ENCODE peak calls at places on chromosomes 4 and X, in four cellular contexts. E is stomach, S is cardiac muscle cell, U is MM.1S. Q is an unnamed sample.

GRCh38 chr4:52939739-52940138 is 77.6 kb downstream of the RASL11B start:
- DNase-seq in E (peak), S (no peak), U (no peak), Q (no peak)

GRCh38 chr4:51895816-51896408 is 53.0 kb downstream of the DCUN1D4 start:
- DNase-seq in E (peak), S (peak), U (peak), Q (peak)

GRCh38 chr4:66000500-66001117 is 330.3 kb upstream of the EPHA5 start:
- DNase-seq in E (no peak), S (peak), U (no peak), Q (no peak)

GRCh38 chrX:1906028-1906427 is 291.2 kb downstream of the ASMT start:
- DNase-seq in E (no peak), S (no peak), U (no peak), Q (no peak)

GRCh38 chr4:20723019-20723418 is 22.8 kb downstream of the PACRGL start:
- DNase-seq in E (no peak), S (no peak), U (no peak), Q (no peak)

GRCh38 chr4:65825121-65825520 is 154.8 kb upstream of the EPHA5 start:
- DNase-seq in E (no peak), S (no peak), U (no peak), Q (no peak)

GRCh38 chr4:2412534-2412884 is 5.9 kb downstream of the ZFYVE28 start:
- DNase-seq in E (peak), S (no peak), U (peak), Q (no peak)

GRCh38 chr4:74376888-74377483 is 12.0 kb downstream of the EREG start:
- DNase-seq in E (no peak), S (peak), U (peak), Q (no peak)

GRCh38 chrX:42491145-42491907 is 286.6 kb downstream of the PPP1R2C start:
- DNase-seq in E (no peak), S (no peak), U (no peak), Q (no peak)

GRCh38 chr4:11748169-11748872 is 319.6 kb upstream of the HS3ST1 start:
- DNase-seq in E (no peak), S (no peak), U (no peak), Q (no peak)

GRCh38 chr4:149523039-149523438 is 292.6 kb downstream of the IQCM start:
- DNase-seq in E (no peak), S (no peak), U (no peak), Q (no peak)

GRCh38 chrX:31243804-31244203 is 172.0 kb upstream of the FTHL17 start:
- DNase-seq in E (no peak), S (no peak), U (no peak), Q (no peak)

GRCh38 chrX:129932792-129933321 is 26.9 kb downstream of the UTP14A start:
- DNase-seq in E (no peak), S (no peak), U (no peak), Q (peak)

GRCh38 chr4:1400191-1400805 is 5.9 kb downstream of the NKX1-1 start:
- DNase-seq in E (peak), S (no peak), U (no peak), Q (peak)

GRCh38 chr4:40486534-40486933 is 143.1 kb downstream of the RBM47 start:
- DNase-seq in E (no peak), S (no peak), U (no peak), Q (no peak)

GRCh38 chrX:151515233-151515632 is 48.2 kb upstream of the PASD1 start:
- DNase-seq in E (no peak), S (no peak), U (no peak), Q (no peak)

GRCh38 chr4:109077486-109077885 is 225.0 kb downstream of the COL25A1 start:
- DNase-seq in E (no peak), S (peak), U (no peak), Q (no peak)

GRCh38 chr4:101644516-101644915 is 146.0 kb upstream of the BANK1 start:
- DNase-seq in E (no peak), S (no peak), U (no peak), Q (no peak)

GRCh38 chr4:1540601-1541375 is 134.5 kb upstream of the NKX1-1 start:
- DNase-seq in E (no peak), S (no peak), U (no peak), Q (no peak)

GRCh38 chrX:51614353-51614752 is 4.4 kb downstream of the CENPVL3 start:
- DNase-seq in E (no peak), S (peak), U (peak), Q (no peak)

GRCh38 chrX:16807548-16807947 is 21.3 kb downstream of the TXLNG start:
- DNase-seq in E (no peak), S (peak), U (no peak), Q (no peak)

GRCh38 chr4:3025881-3026280 is 48.5 kb downstream of the HTT-AS start:
- DNase-seq in E (no peak), S (no peak), U (no peak), Q (no peak)

GRCh38 chrX:150504399-150505186 is 63.8 kb upstream of the MTM1 start:
- DNase-seq in E (no peak), S (no peak), U (no peak), Q (no peak)

GRCh38 chr4:111847256-111848108 is 297.8 kb upstream of the FAM241A start:
- DNase-seq in E (no peak), S (no peak), U (no peak), Q (no peak)

GRCh38 chrX:10769165-10769564 is 148.8 kb upstream of the MID1 start:
- DNase-seq in E (no peak), S (peak), U (peak), Q (peak)

GRCh38 chrX:22950278-22951266 is 49.2 kb upstream of the DDX53 start:
- DNase-seq in E (no peak), S (no peak), U (no peak), Q (no peak)

GRCh38 chrX:82813671-82814078 is 694.4 kb upstream of the POU3F4 start:
- DNase-seq in E (no peak), S (no peak), U (no peak), Q (no peak)

GRCh38 chr4:128590773-128591172 is 218.7 kb upstream of the JADE1 start:
- DNase-seq in E (peak), S (peak), U (no peak), Q (no peak)

GRCh38 chr4:149223659-149224058 is 592.0 kb downstream of the IQCM start:
- DNase-seq in E (no peak), S (no peak), U (no peak), Q (no peak)

GRCh38 chr4:73669410-73670183 is 49.4 kb upstream of the RASSF6 start:
- DNase-seq in E (no peak), S (no peak), U (no peak), Q (no peak)

DNA sequence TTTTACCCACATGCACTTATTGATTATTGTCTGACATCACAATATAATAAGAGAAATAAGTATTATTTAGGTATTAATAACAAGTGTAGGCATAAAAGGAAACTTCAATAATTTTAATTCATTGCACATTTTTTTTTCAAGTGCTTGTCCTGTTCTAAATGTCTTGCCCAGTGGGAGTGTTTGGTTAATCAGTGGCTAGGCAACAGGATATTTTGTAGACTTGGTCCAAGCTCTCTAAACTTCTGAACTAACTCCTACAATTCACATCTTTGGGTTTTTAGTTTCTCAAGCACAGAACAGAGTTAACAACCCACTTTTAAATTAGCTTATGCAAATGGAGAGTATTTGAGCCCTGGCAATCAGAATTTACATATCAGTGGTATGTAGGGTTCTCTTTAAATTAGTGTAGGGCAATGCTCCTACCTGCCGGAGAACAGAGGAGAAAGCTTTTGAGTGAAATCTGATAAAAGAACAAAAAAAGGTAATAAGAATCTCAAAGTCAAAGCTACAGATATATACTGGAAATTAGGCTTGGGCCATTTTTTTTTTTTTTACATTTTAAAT is 353.5 kb downstream of the ADGRL3 start:
- DNase-seq in E (no peak), S (no peak), U (no peak), Q (no peak)
- TF ChIP-seq CTCF in E (no peak), S (no peak), U (no peak), Q (no peak)

GRCh38 chr4:142883433-142883832 is 37.3 kb upstream of the INPP4B start:
- DNase-seq in E (no peak), S (peak), U (no peak), Q (no peak)
- TF ChIP-seq CTCF in E (no peak), S (peak), U (peak), Q (peak)

DNA sequence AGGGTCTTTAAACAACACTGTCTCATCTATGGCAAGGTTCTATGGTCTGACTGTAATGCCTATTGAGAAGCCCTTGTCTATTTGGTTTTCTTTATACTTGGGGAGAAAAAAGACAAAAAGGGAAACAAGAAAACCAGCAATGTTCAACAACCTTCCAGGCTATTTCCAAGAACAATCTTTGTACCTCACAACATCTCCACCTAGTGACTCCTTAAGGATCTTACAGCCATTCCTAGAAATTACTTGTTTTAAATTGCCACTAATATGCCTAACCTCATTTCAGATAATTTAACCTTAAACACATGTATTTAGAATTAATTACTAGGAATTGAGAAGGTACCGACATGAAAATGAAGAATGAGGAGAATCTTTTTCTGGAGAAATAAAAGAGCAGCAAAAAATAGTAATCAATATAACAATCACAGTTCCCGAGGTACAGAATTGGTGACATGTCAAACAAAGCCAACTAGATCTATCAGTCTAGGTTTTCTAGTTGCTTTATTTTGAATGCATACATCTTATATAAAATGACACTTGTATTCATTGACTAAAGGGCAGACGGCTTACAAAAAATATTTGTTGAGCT is 1.6 kb upstream of the RBM46 start:
- DNase-seq in E (no peak), S (peak), U (peak), Q (no peak)
- TF ChIP-seq CTCF in E (peak), S (peak), U (peak), Q (peak)

GRCh38 chr4:121938282-121939092 is 13.4 kb downstream of the TRPC3 start:
- DNase-seq in E (no peak), S (no peak), U (no peak), Q (no peak)

GRCh38 chr4:121939690-121940089 is 12.2 kb downstream of the TRPC3 start:
- DNase-seq in E (no peak), S (peak), U (no peak), Q (no peak)

GRCh38 chr4:121946644-121947043 is 5.2 kb downstream of the TRPC3 start:
- DNase-seq in E (no peak), S (no peak), U (no peak), Q (no peak)

GRCh38 chr4:121943941-121944340 is 7.9 kb downstream of the TRPC3 start:
- DNase-seq in E (no peak), S (no peak), U (no peak), Q (peak)
- TF ChIP-seq CTCF in E (no peak), S (no peak), U (peak), Q (peak)

DNA sequence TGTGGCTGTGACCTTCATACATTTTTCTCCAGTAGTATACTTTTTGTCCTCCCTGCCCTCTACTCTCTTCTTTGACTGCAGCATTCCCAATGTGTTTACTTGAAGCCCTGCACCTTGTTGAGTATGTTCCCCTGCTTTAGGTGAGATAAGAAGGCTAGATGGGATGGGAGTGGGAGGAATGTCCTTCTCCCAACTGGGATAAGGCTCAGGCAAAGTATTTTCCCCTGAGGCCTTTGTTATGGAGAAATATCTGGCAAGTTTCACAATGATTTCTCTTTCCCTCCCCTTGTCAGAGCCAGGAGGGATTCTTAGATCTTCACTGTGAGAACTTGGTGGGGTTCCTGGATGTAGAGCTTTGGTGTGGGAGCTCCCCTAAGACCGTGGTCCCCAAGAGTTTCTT is 131.8 kb downstream of the CLCN5 start:
- DNase-seq in E (no peak), S (no peak), U (no peak), Q (no peak)
- TF ChIP-seq CTCF in E (no peak), S (no peak), U (no peak), Q (no peak)

DNA sequence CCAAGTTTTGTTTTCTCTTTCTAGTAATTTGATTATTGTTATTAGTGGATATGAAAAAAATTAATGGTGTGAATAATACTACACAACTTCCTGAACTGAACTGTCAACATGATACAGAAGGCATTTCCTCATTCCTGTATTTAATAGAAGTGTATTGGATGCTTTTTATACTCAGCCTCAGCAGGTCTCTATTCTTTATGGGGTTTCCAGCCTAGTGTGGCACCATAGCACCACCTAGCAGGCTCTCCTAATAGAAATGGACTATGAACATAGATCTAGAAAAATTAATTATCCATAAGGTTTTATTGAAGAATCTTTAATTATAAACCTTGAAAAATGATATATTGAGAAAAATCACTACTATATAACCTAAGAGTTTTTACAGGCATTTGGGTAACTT is 52.4 kb downstream of the GLRB start:
- DNase-seq in E (no peak), S (peak), U (peak), Q (no peak)
- TF ChIP-seq CTCF in E (no peak), S (peak), U (peak), Q (no peak)

DNA sequence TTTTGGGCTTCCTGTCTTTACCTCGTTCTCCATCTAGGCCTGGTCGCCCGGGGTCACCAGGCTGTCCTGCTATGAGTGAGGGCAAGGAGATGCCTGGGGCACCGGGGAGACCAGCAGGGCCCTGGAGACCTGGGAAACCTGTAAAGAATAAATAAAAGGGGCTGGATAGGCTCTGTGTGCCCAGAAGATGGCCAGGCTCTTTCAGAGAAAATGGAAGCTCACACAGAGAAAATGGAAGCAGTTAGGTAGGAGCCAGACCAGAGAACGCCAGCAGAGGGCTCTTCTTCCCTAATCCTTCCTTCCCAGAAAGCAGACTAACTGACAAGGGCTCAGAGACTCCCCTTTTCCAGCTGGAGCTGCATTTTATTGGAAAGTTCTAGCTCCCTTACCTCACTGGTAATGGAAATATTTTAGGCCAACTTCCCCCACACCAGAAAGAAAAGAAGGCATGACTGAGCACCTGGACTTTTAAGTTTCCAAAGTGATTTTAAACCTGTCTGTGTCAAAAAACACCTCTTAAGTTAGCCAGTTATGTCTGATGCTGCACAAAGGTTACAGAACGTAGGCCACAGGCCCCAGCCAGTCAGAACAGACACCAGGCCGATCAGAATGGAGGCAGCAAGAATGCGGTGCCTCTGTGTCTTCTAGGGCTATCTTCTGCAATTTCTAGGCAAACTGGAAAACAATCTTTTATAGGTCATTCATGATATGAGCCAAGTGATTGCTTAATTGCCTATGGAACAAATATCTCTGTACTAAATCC is 74.0 kb downstream of the ATG4A start:
- DNase-seq in E (peak), S (peak), U (no peak), Q (peak)
- TF ChIP-seq CTCF in E (peak), S (peak), U (peak), Q (peak)

GRCh38 chr4:82842593-82842992 is 44.0 kb upstream of the SCD5 start:
- DNase-seq in E (no peak), S (no peak), U (no peak), Q (no peak)
- TF ChIP-seq CTCF in E (no peak), S (peak), U (no peak), Q (peak)

GRCh38 chrX:103913356-103914020 is 48.9 kb upstream of the TMSB15B start:
- DNase-seq in E (no peak), S (peak), U (no peak), Q (no peak)

GRCh38 chrX:103918050-103918449 is 44.4 kb upstream of the TMSB15B start:
- DNase-seq in E (peak), S (peak), U (peak), Q (peak)

GRCh38 chrX:103918584-103919335 is 43.7 kb upstream of the TMSB15B start:
- DNase-seq in E (peak), S (peak), U (peak), Q (peak)

DNA sequence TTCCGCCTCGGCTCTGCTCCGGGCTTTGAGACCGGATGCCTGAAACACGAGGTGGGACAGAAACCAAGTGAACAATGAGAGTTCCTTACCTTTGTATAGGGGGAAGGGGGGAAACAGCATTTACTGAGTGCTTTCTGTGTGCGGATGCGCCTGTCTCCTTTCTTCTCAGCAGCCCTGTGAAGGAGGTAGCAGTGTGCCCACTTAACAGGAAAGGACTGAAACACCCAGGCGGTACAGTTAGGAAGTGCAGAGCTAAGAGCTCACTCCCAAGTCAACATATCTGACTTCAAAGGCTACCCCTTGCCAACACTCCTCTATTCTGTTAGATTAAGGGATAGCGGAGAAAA is 43.1 kb upstream of the TMSB15B start:
- DNase-seq in E (no peak), S (no peak), U (peak), Q (no peak)
- TF ChIP-seq CTCF in E (peak), S (peak), U (peak), Q (peak)

GRCh38 chrX:318739-319578 is at the start of gene GTPBP6:
- DNase-seq in E (peak), S (peak), U (peak), Q (peak)

GRCh38 chrX:320126-320783 is 1.7 kb upstream of the GTPBP6 start:
- DNase-seq in E (no peak), S (no peak), U (no peak), Q (no peak)

GRCh38 chrX:327660-328126 is 9.1 kb upstream of the GTPBP6 start:
- DNase-seq in E (no peak), S (no peak), U (no peak), Q (no peak)

GRCh38 chrX:319579-320125 is 1.1 kb upstream of the GTPBP6 start:
- DNase-seq in E (no peak), S (no peak), U (no peak), Q (no peak)

GRCh38 chrX:323721-324628 is 5.4 kb upstream of the GTPBP6 start:
- DNase-seq in E (peak), S (peak), U (peak), Q (peak)
- TF ChIP-seq CTCF in E (no peak), S (no peak), U (no peak), Q (no peak)